ENCODE peak calls at places on chromosomes 13 and 19, in four cellular contexts. One of them, this sample, is unnamed.

GRCh38 chr19:3335431-3336350 is 30.7 kb upstream of the NFIC start:
- DNase-seq in H1: no peak
- DNase-seq in mesendoderm: no peak
- DNase-seq in IMR-90: peak
- DNase-seq in this sample: no peak

GRCh38 chr13:43272866-43273265 is 249.5 kb downstream of the DNAJC15 start:
- DNase-seq in H1: no peak
- DNase-seq in IMR-90: no peak
- DNase-seq in mesendoderm: peak
- DNase-seq in this sample: no peak

GRCh38 chr19:5376928-5377327 is 36.3 kb upstream of the PTPRS start:
- DNase-seq in H1: no peak
- DNase-seq in IMR-90: no peak
- DNase-seq in mesendoderm: no peak
- DNase-seq in this sample: no peak

GRCh38 chr19:18091217-18091608 is 4.5 kb upstream of the IL12RB1 start:
- DNase-seq in IMR-90: no peak
- DNase-seq in mesendoderm: no peak
- DNase-seq in H1: no peak
- DNase-seq in this sample: no peak

GRCh38 chr13:31545616-31546015 is 193.7 kb upstream of the RXFP2 start:
- DNase-seq in H1: no peak
- DNase-seq in mesendoderm: no peak
- DNase-seq in IMR-90: no peak
- DNase-seq in this sample: no peak

GRCh38 chr19:38744906-38745305 is 632 bp upstream of the CAPN12 start:
- DNase-seq in IMR-90: no peak
- DNase-seq in mesendoderm: no peak
- DNase-seq in H1: no peak
- DNase-seq in this sample: no peak

GRCh38 chr13:83499286-83499685 is 383.0 kb downstream of the SLITRK1 start:
- DNase-seq in IMR-90: peak
- DNase-seq in mesendoderm: no peak
- DNase-seq in H1: no peak
- DNase-seq in this sample: no peak

GRCh38 chr13:97933736-97934135 is 19.7 kb upstream of the IPO5 start:
- DNase-seq in H1: no peak
- DNase-seq in IMR-90: no peak
- DNase-seq in mesendoderm: no peak
- DNase-seq in this sample: no peak

GRCh38 chr13:107964356-107964755 is 251.0 kb downstream of the LIG4 start:
- DNase-seq in IMR-90: no peak
- DNase-seq in H1: no peak
- DNase-seq in mesendoderm: no peak
- DNase-seq in this sample: no peak

GRCh38 chr19:16779539-16780163 is 49.5 kb upstream of the SIN3B start:
- DNase-seq in IMR-90: no peak
- DNase-seq in mesendoderm: no peak
- DNase-seq in H1: no peak
- DNase-seq in this sample: no peak

GRCh38 chr13:19834704-19835103 is 28.7 kb downstream of the ZMYM5 start:
- DNase-seq in mesendoderm: no peak
- DNase-seq in IMR-90: no peak
- DNase-seq in H1: no peak
- DNase-seq in this sample: no peak

GRCh38 chr19:16397791-16398529 is 73.3 kb downstream of the KLF2 start:
- DNase-seq in IMR-90: no peak
- DNase-seq in mesendoderm: no peak
- DNase-seq in H1: no peak
- DNase-seq in this sample: no peak

GRCh38 chr19:48689438-48689837 is 6.3 kb upstream of the FUT2 start:
- DNase-seq in H1: no peak
- DNase-seq in IMR-90: no peak
- DNase-seq in mesendoderm: no peak
- DNase-seq in this sample: no peak

GRCh38 chr19:35717665-35718344 is at the start of gene KMT2B:
- DNase-seq in mesendoderm: no peak
- DNase-seq in H1: peak
- DNase-seq in IMR-90: no peak
- DNase-seq in this sample: peak

GRCh38 chr19:50362656-50363424 is 2.6 kb downstream of the NAPSA start:
- DNase-seq in mesendoderm: no peak
- DNase-seq in IMR-90: no peak
- DNase-seq in H1: no peak
- DNase-seq in this sample: no peak

GRCh38 chr19:34276614-34277013 is 22.3 kb downstream of the GARRE1 start:
- DNase-seq in mesendoderm: no peak
- DNase-seq in H1: no peak
- DNase-seq in IMR-90: no peak
- DNase-seq in this sample: no peak

GRCh38 chr19:13918726-13919411 is 12.9 kb downstream of the CC2D1A start:
- DNase-seq in IMR-90: no peak
- DNase-seq in H1: peak
- DNase-seq in mesendoderm: no peak
- DNase-seq in this sample: peak

GRCh38 chr13:76758738-76759137 is 127.5 kb downstream of the KCTD12 start:
- DNase-seq in IMR-90: no peak
- DNase-seq in mesendoderm: no peak
- DNase-seq in H1: no peak
- DNase-seq in this sample: no peak

GRCh38 chr13:31764556-31764955 is 25.2 kb downstream of the RXFP2 start:
- DNase-seq in mesendoderm: no peak
- DNase-seq in IMR-90: no peak
- DNase-seq in H1: no peak
- DNase-seq in this sample: no peak

GRCh38 chr19:8655340-8655709 is 24.9 kb downstream of the NFILZ start:
- DNase-seq in IMR-90: no peak
- DNase-seq in H1: no peak
- DNase-seq in mesendoderm: no peak
- DNase-seq in this sample: no peak

GRCh38 chr19:51359294-51359693 is 6.9 kb downstream of the ETFB start:
- DNase-seq in mesendoderm: no peak
- DNase-seq in IMR-90: peak
- DNase-seq in H1: no peak
- DNase-seq in this sample: no peak

GRCh38 chr13:95605426-95606125 is 38.9 kb downstream of the DZIP1 start:
- DNase-seq in mesendoderm: no peak
- DNase-seq in IMR-90: no peak
- DNase-seq in H1: no peak
- DNase-seq in this sample: no peak
- H4K5ac ChIP-seq in mesendoderm: no peak
- H4K5ac ChIP-seq in IMR-90: no peak
- H4K5ac ChIP-seq in H1: no peak
- H4K5ac ChIP-seq in this sample: no peak

GRCh38 chr19:31140717-31141116 is 208.5 kb downstream of the TSHZ3 start:
- DNase-seq in IMR-90: peak
- DNase-seq in mesendoderm: peak
- DNase-seq in H1: no peak
- DNase-seq in this sample: no peak
- H2BK15ac ChIP-seq in IMR-90: peak
- H2BK15ac ChIP-seq in mesendoderm: no peak
- H2BK15ac ChIP-seq in H1: no peak
- H2BK15ac ChIP-seq in this sample: no peak

DNA sequence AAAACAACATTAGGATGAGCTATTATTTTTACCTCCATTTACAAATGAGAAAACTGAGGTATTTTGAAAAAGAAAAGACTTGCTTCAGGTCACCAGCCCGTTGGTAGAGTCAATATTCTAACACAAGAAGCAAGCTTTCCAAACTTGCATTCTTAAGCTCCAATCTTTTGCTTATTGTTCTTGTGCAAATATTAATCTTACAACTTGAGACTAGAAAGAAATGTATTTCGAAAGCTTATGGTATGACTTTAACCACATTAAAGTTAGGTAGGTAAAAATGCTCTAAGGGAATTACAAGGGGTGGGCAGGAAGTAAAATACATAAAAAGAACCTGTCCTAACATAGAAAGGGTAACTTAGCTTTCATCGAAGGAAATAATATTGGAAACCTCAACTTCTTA is 453.9 kb downstream of the SLITRK5 start:
- DNase-seq in mesendoderm: no peak
- DNase-seq in H1: no peak
- DNase-seq in IMR-90: no peak
- DNase-seq in this sample: no peak
- H4K5ac ChIP-seq in mesendoderm: no peak
- H4K5ac ChIP-seq in H1: no peak
- H4K5ac ChIP-seq in IMR-90: no peak
- H4K5ac ChIP-seq in this sample: no peak

GRCh38 chr19:4338441-4339350 is at the start of gene STAP2:
- DNase-seq in H1: peak
- DNase-seq in IMR-90: no peak
- DNase-seq in mesendoderm: peak
- DNase-seq in this sample: peak

GRCh38 chr19:4343056-4343844 is at the start of gene MPND:
- DNase-seq in IMR-90: peak
- DNase-seq in H1: peak
- DNase-seq in mesendoderm: peak
- DNase-seq in this sample: peak

GRCh38 chr19:4334929-4335833 is 3.4 kb downstream of the STAP2 start:
- DNase-seq in mesendoderm: no peak
- DNase-seq in IMR-90: no peak
- DNase-seq in H1: no peak
- DNase-seq in this sample: no peak

GRCh38 chr19:4342421-4343055 is 824 bp upstream of the MPND start:
- DNase-seq in mesendoderm: peak
- DNase-seq in H1: peak
- DNase-seq in IMR-90: peak
- DNase-seq in this sample: peak

GRCh38 chr19:4337906-4338440 is 654 bp downstream of the STAP2 start:
- DNase-seq in H1: no peak
- DNase-seq in IMR-90: no peak
- DNase-seq in mesendoderm: peak
- DNase-seq in this sample: no peak
- H2BK15ac ChIP-seq in H1: peak
- H2BK15ac ChIP-seq in IMR-90: no peak
- H2BK15ac ChIP-seq in mesendoderm: no peak
- H2BK15ac ChIP-seq in this sample: no peak

GRCh38 chr13:75507027-75508001 is 25.3 kb upstream of the TBC1D4 start:
- DNase-seq in mesendoderm: no peak
- DNase-seq in H1: no peak
- DNase-seq in IMR-90: no peak
- DNase-seq in this sample: no peak
- H4K5ac ChIP-seq in mesendoderm: no peak
- H4K5ac ChIP-seq in H1: no peak
- H4K5ac ChIP-seq in IMR-90: no peak
- H4K5ac ChIP-seq in this sample: no peak

This sample was measured in H9.